ENCODE peak calls at places on chromosomes 1 and 21, in ten cellular contexts. G, L, N, Z, J, Q, Y, E, X and P are unnamed samples.

GRCh38 chr1:29370067-29370466 is 133.7 kb downstream of the PTPRU start:
- DNase-seq in J (no peak), X (no peak), G (no peak), Z (no peak), E (no peak), Y (no peak), N (no peak), Q (no peak), L (no peak), P (no peak)

GRCh38 chr1:246417813-246418564 is 89.1 kb downstream of the SMYD3 start:
- DNase-seq in Y (no peak), N (no peak), J (no peak), X (no peak), Q (no peak), G (no peak), E (no peak), Z (no peak), L (no peak), P (no peak)

GRCh38 chr1:112955678-112956502 is at the start of gene SLC16A1:
- DNase-seq in E (peak; percentile 67), L (peak; percentile 94), Y (peak; percentile 91), N (peak; percentile 96), X (peak; percentile 99), Q (peak; percentile 68), G (peak; percentile 97), Z (peak; percentile 97), J (peak; percentile 88), P (peak; percentile 90)

GRCh38 chr1:78075621-78076020 is 29.9 kb downstream of the GIPC2 start:
- DNase-seq in Y (peak; percentile 26), G (no peak), Q (no peak), Z (no peak), N (no peak), E (no peak), X (no peak), L (no peak), J (no peak), P (no peak)

GRCh38 chr1:206803221-206803730 is 31.0 kb upstream of the IL10 start:
- DNase-seq in X (no peak), N (no peak), Y (no peak), Q (peak; percentile 62), G (no peak), Z (no peak), E (no peak), J (no peak), L (no peak), P (no peak)

GRCh38 chr21:44723177-44724131 is 12.1 kb upstream of the TSPEAR start:
- DNase-seq in Q (no peak), J (no peak), G (no peak), L (no peak), N (no peak), Z (no peak), X (no peak), E (no peak), Y (no peak), P (peak; percentile 22)

GRCh38 chr1:216887032-216887431 is 163.8 kb upstream of the ESRRG start:
- DNase-seq in X (no peak), E (no peak), L (no peak), N (no peak), G (no peak), Q (no peak), Y (peak; percentile 64), Z (no peak), J (no peak), P (no peak)

GRCh38 chr21:46323227-46323709 is 402 bp downstream of the C21orf58 start:
- DNase-seq in X (no peak), Y (no peak), N (peak; percentile 44), E (no peak), Z (peak; percentile 28), G (no peak), L (no peak), Q (no peak), J (no peak), P (no peak)

GRCh38 chr1:2642131-2642559 is 9.3 kb upstream of the MMEL1 start:
- DNase-seq in G (no peak), Q (no peak), J (no peak), N (peak; percentile 9), Z (no peak), Y (no peak), E (no peak), L (no peak), X (no peak), P (no peak)

GRCh38 chr1:2641381-2642130 is 8.7 kb upstream of the MMEL1 start:
- DNase-seq in X (peak; percentile 53), Z (no peak), E (peak; percentile 48), J (no peak), Q (no peak), L (peak; percentile 43), N (peak; percentile 9), Y (no peak), G (no peak), P (no peak)

GRCh38 chr1:2643414-2644077 is 10.7 kb upstream of the MMEL1 start:
- DNase-seq in E (peak; percentile 20), Y (no peak), Z (no peak), N (no peak), J (no peak), Q (no peak), X (no peak), G (no peak), L (peak; percentile 38), P (no peak)

GRCh38 chr1:2644171-2644570 is 11.4 kb upstream of the MMEL1 start:
- DNase-seq in Z (no peak), N (no peak), Q (no peak), E (peak; percentile 50), X (no peak), G (no peak), Y (no peak), L (no peak), J (no peak), P (no peak)

DNA sequence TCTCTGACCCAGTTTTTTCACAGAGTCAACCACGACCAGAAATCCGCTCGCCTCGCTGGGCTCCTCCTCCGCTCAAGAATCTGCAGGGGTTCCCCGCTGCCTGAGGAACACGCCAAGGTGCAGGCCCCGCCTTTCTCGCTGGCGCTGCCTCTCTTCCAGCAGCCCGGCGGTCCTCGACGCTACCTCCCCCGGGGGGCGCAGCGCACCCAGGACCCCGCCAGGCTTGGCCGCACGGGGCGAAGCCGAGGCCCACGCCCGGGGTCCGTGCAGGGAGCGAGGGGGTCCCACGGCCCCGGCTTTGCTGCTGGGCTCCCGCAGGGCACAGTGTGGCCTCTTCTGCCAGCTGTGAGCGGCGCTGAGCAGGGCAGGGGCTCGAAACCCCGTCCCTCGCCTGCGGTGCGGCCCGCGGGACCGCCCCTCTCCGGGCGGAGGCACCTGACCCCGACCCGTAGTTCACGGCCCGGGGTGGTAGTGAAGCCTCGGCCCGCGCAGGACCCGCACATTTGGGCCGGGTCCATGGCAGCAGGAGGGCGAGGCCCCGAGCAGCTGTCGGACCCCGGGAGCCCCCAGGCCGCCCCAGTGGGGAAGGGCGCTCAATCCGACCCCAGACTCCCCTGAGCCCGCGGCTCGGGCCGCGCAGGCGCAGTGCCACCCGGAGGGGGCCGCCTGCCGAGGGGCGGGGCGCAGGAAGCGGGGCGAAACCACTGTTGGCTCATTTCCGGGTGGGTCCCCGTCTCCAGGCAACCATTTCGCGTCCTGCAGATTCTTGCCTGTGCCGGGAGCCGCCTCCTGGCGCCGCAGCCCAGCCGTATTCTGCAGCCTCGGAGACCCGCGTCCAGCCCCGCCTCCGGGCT is 10.0 kb upstream of the MMEL1 start:
- DNase-seq in X (peak; percentile 100), Q (peak; percentile 88), J (peak; percentile 87), E (peak; percentile 91), Y (peak; percentile 84), Z (no peak), L (peak; percentile 95), N (peak; percentile 95), G (peak; percentile 97), P (peak; percentile 77)
- TF ChIP-seq CTCF in X (no peak), Q (no peak), J (peak; percentile 27), E (no peak), Y (peak; percentile 20), Z (peak; percentile 11), L (no peak), N (peak; percentile 9), G (peak; percentile 21), P (no peak)

GRCh38 chr1:212177542-212177941 is 107.7 kb upstream of the PPP2R5A start:
- DNase-seq in G (no peak), E (no peak), J (no peak), Y (no peak), L (no peak), Z (no peak), N (no peak), Q (no peak), X (no peak), P (no peak)

GRCh38 chr1:212178830-212179370 is 106.3 kb upstream of the PPP2R5A start:
- DNase-seq in X (no peak), Q (no peak), J (no peak), Z (no peak), G (no peak), L (no peak), E (no peak), Y (peak; percentile 7), N (no peak), P (no peak)

GRCh38 chr1:212179394-212180076 is 105.7 kb upstream of the PPP2R5A start:
- DNase-seq in X (no peak), N (peak; percentile 34), L (no peak), E (no peak), J (peak; percentile 92), G (no peak), Q (no peak), Y (peak; percentile 97), Z (no peak), P (peak; percentile 98)

GRCh38 chr1:212182585-212182984 is 102.6 kb upstream of the PPP2R5A start:
- DNase-seq in X (no peak), E (no peak), Z (no peak), J (no peak), G (no peak), Q (no peak), L (no peak), N (no peak), Y (no peak), P (no peak)

DNA sequence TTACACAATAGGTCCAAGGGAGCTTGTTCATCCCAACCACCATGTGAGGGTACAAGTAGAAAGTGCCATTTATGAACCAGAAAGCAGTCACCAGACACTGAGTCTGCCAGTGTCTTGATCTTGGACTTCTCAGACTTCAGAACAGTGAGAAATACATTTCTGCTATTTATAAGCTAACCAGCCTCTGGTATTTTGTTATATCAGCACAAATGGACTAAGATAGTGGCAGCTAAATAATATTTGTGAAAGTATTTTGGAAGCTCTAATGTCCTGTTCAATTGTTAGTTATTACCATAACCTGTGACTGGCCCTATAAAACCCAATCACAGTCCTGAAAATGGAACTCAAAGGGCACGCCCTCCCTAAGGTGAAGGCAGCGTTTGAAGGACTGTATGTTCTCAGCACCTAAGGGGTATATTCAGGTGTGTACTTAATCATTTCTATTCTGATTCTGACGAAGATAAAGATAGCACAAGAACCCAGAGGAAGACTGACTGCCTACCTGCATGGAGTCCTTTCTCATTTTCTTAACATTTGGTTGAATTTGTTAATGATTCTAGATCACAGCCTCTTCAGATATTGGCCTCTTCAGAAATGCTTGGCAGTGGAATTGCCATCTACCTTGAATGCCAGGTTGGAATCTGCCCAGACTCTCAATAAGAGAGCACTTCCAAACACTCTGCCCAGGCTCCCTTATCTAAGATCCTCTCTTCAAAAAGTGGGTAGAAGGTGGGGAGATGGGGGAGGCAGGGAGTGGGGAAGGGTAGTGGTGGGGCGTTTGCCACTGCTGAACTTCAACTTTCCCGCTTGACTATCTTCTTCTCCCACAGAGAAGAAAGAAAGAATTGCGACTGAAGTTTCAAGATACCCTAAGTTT is 104.0 kb upstream of the PPP2R5A start:
- DNase-seq in Y (no peak), E (no peak), X (no peak), Z (no peak), Q (no peak), G (no peak), J (no peak), L (no peak), N (no peak), P (no peak)
- H3K36me3 ChIP-seq in Y (no peaks in the 10 kb centered on the region), E (no peaks in the 10 kb centered on the region), X (no peaks in the 10 kb centered on the region), Z (no peaks in the 10 kb centered on the region), Q (no peaks in the 10 kb centered on the region), G (no peaks in the 10 kb centered on the region), J (no peaks in the 10 kb centered on the region), L (no peaks in the 10 kb centered on the region), N (no peaks in the 10 kb centered on the region), P (no peaks in the 10 kb centered on the region)

DNA sequence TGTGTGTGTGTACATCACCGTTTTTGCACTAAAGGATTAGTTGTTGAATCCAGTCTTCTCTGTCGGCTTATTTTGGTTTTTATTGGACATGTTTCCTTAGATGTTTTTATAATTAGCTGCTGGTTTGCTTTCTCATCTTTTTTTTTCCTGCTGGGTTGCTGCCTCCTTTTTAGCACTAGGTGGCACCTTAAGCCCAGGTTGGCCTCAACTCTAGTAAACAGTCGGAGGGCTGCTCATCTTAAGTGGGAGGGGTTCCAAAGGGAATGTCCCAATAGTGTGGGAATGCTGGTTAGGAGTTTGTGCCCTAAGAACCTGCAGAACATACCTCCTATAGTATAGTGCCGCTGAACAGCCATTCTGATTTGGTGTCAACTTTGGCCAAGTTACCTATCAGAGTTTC is 570.1 kb upstream of the CXADR start:
- DNase-seq in Y (peak; percentile 17), Q (no peak), N (peak; percentile 42), E (no peak), J (peak; percentile 20), X (peak; percentile 1), Z (no peak), G (no peak), L (no peak), P (peak; percentile 8)
- TF ChIP-seq CTCF in Y (peak; percentile 35), Q (no peak), N (peak; percentile 41), E (no peak), J (peak; percentile 74), X (peak; percentile 42), Z (peak; percentile 25), G (peak; percentile 4), L (no peak), P (no peak)

GRCh38 chr1:4584471-4584870 is 69.9 kb upstream of the AJAP1 start:
- DNase-seq in Y (no peak), X (no peak), Z (no peak), Q (no peak), E (no peak), L (no peak), J (no peak), N (no peak), G (no peak), P (no peak)
- H3K36me3 ChIP-seq in Y (no peaks in the 10 kb centered on the region), X (no peaks in the 10 kb centered on the region), Z (no peaks in the 10 kb centered on the region), Q (no peaks in the 10 kb centered on the region), E (no peaks in the 10 kb centered on the region), L (no peaks in the 10 kb centered on the region), J (no peaks in the 10 kb centered on the region), N (no peaks in the 10 kb centered on the region), G (no peaks in the 10 kb centered on the region), P (no peaks in the 10 kb centered on the region)